ENCODE peak calls at places on chromosome 19, in nine cellular contexts. V is upper lobe of right lung, J is adrenal gland, R is pancreas, I is heart left ventricle, Z is neural progenitor cell, S is astrocyte, X is transverse colon, H is Peyer's patch. P is an unnamed sample.

GRCh38 chr19:55353803-55354697 is 469 bp downstream of the COX6B2 start:
- DNase-seq in R (peak; percentile 64), I (no peak), V (peak; percentile 86), H (peak; percentile 81), Z (peak; percentile 84), J (peak; percentile 64), S (no peak), X (peak; percentile 86), P (peak; percentile 80)

GRCh38 chr19:21117041-21117907 is 24.6 kb upstream of the ZNF431 start:
- DNase-seq in I (no peak), Z (no peak), X (no peak), V (no peak), J (no peak), S (peak; percentile 77), H (no peak), R (no peak), P (no peak)

GRCh38 chr19:14113762-14114414 is 3.7 kb downstream of the PRKACA start:
- DNase-seq in H (no peak), S (no peak), J (peak; percentile 61), V (peak; percentile 76), I (no peak), Z (no peak), X (peak; percentile 61), R (peak; percentile 35), P (peak; percentile 65)

GRCh38 chr19:29966594-29967249 is 24.7 kb downstream of the URI1 start:
- DNase-seq in S (peak; percentile 6), V (no peak), X (no peak), J (no peak), R (no peak), I (no peak), H (no peak), Z (no peak), P (no peak)

GRCh38 chr19:53511933-53512374 is 26.0 kb upstream of the ZNF331 start:
- DNase-seq in J (peak; percentile 49), X (peak; percentile 53), Z (peak; percentile 84), H (no peak), I (peak; percentile 32), V (peak; percentile 71), R (peak; percentile 37), S (peak; percentile 34), P (peak; percentile 72)

GRCh38 chr19:5354403-5354802 is 13.8 kb upstream of the PTPRS start:
- DNase-seq in I (no peak), J (no peak), S (no peak), V (no peak), X (no peak), R (no peak), Z (peak; percentile 39), H (no peak), P (no peak)

GRCh38 chr19:37699057-37699456 is 20.5 kb downstream of the ZNF607 start:
- DNase-seq in I (no peak), R (no peak), H (no peak), S (peak; percentile 20), Z (no peak), V (no peak), J (no peak), X (no peak), P (no peak)

GRCh38 chr19:17475541-17476115 is 5.3 kb downstream of the SLC27A1 start:
- DNase-seq in V (no peak), J (no peak), H (no peak), X (peak; percentile 31), R (peak; percentile 74), I (peak; percentile 51), S (peak; percentile 61), Z (no peak), P (peak; percentile 64)

GRCh38 chr19:21322528-21322927 is 6.7 kb downstream of the ZNF708 start:
- DNase-seq in S (peak; percentile 66), H (no peak), Z (no peak), I (peak; percentile 30), V (no peak), J (no peak), R (peak; percentile 17), X (no peak), P (no peak)

GRCh38 chr19:31911577-31911976 is 433.8 kb upstream of the ZNF507 start:
- DNase-seq in V (no peak), I (no peak), S (no peak), R (no peak), Z (no peak), X (no peak), H (no peak), J (no peak), P (no peak)

GRCh38 chr19:3035542-3036118 is 6.5 kb upstream of the TLE2 start:
- DNase-seq in R (peak; percentile 99), Z (peak; percentile 99), J (peak; percentile 99), I (peak; percentile 100), H (peak; percentile 92), X (peak; percentile 98), V (peak; percentile 98), S (peak; percentile 98), P (peak; percentile 97)

GRCh38 chr19:3033595-3034193 is 4.6 kb upstream of the TLE2 start:
- DNase-seq in Z (no peak), X (no peak), V (no peak), I (no peak), S (no peak), H (peak; percentile 38), R (no peak), J (no peak), P (no peak)

GRCh38 chr19:3034194-3034844 is 5.2 kb upstream of the TLE2 start:
- DNase-seq in I (no peak), Z (peak; percentile 20), S (peak; percentile 25), H (peak; percentile 42), V (no peak), X (no peak), R (no peak), J (no peak), P (no peak)

GRCh38 chr19:3036119-3036794 is 7.2 kb upstream of the TLE2 start:
- DNase-seq in S (peak; percentile 79), J (peak; percentile 95), I (peak; percentile 96), R (peak; percentile 97), H (peak; percentile 94), X (peak; percentile 96), V (peak; percentile 95), Z (peak; percentile 99), P (peak; percentile 93)

GRCh38 chr19:3034845-3035541 is 5.9 kb upstream of the TLE2 start:
- DNase-seq in X (peak; percentile 64), I (peak; percentile 45), H (peak; percentile 66), R (peak; percentile 44), S (peak; percentile 36), V (no peak), Z (peak; percentile 62), J (peak; percentile 45), P (peak; percentile 60)
- H3K27ac ChIP-seq in X (peak overlapping the region; percentile 92), I (peak overlapping the region; percentile 95), H (peak overlapping the region; percentile 90), R (peak overlapping the region; percentile 72), S (peak overlapping the region; percentile 28), V (peak overlapping the region; percentile 89), Z (no peak overlapping the region), J (peak overlapping the region; percentile 66), P (peak overlapping the region; percentile 90)

GRCh38 chr19:1220452-1221037 is 15.0 kb downstream of the STK11 start:
- DNase-seq in S (no peak), X (no peak), I (no peak), J (no peak), R (no peak), V (no peak), Z (no peak), H (no peak), P (no peak)

GRCh38 chr19:1218751-1219567 is 13.4 kb downstream of the STK11 start:
- DNase-seq in Z (no peak), R (no peak), I (peak; percentile 9), H (no peak), J (no peak), X (no peak), V (no peak), S (no peak), P (no peak)

GRCh38 chr19:1221141-1221903 is 15.7 kb downstream of the STK11 start:
- DNase-seq in H (peak; percentile 71), V (no peak), Z (peak; percentile 75), J (peak; percentile 86), S (no peak), X (no peak), I (peak; percentile 73), R (peak; percentile 71), P (no peak)

GRCh38 chr19:1221904-1222255 is 15.9 kb downstream of the CBARP start:
- DNase-seq in J (no peak), X (no peak), I (no peak), S (no peak), Z (no peak), V (no peak), H (no peak), R (no peak), P (no peak)

GRCh38 chr19:1219786-1220451 is 14.3 kb downstream of the STK11 start:
- DNase-seq in R (no peak), I (no peak), Z (no peak), V (no peak), S (no peak), X (no peak), H (no peak), J (no peak), P (no peak)
- H3K4me1 ChIP-seq in R (peaks cover 11% of the 10 kb centered on the region), I (peaks cover 37% of the 10 kb centered on the region), Z (no peaks in the 10 kb centered on the region), V (peaks cover 20% of the 10 kb centered on the region), S (peaks cover 21% of the 10 kb centered on the region), X (peaks cover 19% of the 10 kb centered on the region), H (no peaks in the 10 kb centered on the region), J (peaks cover 64% of the 10 kb centered on the region), P (peaks cover 26% of the 10 kb centered on the region)

DNA sequence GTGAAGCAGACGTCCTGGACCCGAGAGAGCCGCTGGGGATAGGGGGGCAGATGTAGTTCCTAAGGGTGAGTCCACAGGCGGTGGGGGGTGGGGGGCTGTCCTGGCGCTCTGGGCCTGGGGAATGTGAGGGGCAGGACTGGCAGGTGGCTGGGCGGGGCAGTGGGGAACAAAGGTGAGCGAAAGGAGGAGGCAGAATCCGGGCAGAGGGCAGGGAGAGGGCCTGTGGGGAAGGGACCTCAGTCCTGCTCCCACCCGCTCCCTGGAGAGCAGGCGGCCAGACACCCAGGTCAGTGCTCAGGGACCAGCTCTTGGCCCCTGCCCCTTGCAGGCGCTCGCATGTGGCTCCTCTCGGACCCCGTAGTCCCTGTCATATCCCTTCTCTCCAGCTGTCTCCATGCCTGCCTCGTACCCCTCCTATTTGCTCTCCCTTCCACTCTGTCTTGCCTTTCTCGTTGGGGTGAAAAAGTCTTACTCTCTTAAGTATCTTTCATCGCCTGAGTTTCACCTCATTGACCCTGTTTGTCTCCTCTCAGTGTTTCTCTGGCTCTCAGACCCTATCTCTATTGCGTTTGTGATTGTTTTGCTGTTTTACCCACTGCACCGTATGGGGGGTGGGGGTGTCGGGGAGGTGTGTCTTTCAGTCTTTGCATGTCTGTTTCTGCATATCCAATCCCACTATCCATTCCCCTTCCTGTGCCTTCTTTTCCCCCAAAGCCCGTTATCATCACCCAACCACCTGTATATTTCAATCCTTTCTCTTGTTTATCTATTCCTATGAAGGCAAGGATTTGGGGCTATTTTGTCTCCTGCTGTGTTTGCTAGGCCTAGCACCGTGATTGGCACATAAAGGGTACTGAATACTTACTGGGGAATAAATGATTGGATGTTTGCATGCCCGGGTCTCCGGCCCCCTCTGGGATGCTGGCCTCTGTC is 5.8 kb downstream of the SPHK2 start:
- DNase-seq in H (peak; percentile 89), Z (peak; percentile 59), V (no peak), J (no peak), X (peak; percentile 79), S (no peak), R (no peak), I (no peak), P (peak; percentile 49)
- H3K27ac ChIP-seq in H (peak overlapping the region; percentile 88), Z (no peak overlapping the region), V (peak overlapping the region; percentile 80), J (peak overlapping the region; percentile 58), X (peak overlapping the region; percentile 92), S (no peak overlapping the region), R (no peak overlapping the region), I (no peak overlapping the region), P (peak overlapping the region; percentile 70)

DNA sequence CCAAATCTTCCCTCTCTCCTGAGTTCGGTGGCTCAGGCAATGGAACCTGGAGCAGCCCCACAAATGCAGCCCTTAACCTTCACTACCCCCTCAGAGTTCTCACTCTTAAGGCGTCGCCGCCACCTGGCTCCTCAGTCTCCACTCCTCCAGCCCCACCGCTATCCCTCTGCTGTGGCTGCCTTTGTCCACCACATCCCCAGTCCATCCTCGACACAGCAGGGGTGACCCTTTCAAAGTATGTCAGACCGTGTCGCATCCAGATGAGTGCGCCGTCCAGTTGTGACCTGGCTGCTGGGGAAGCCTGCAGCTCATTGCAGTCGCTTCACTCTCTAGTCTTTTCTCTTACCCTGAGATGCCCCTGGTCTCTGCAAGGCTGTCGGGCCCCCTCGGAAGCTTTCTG is 1.0 kb downstream of the SPPL2B start:
- DNase-seq in S (no peak), H (peak; percentile 64), J (no peak), I (no peak), V (no peak), Z (peak; percentile 93), R (no peak), X (no peak), P (no peak)
- H3K4me1 ChIP-seq in S (peaks cover 15% of the 10 kb centered on the region), H (no peaks in the 10 kb centered on the region), J (peaks cover 27% of the 10 kb centered on the region), I (peaks cover 25% of the 10 kb centered on the region), V (peaks cover 31% of the 10 kb centered on the region), Z (peaks cover 29% of the 10 kb centered on the region), R (peaks cover 35% of the 10 kb centered on the region), X (peaks cover 47% of the 10 kb centered on the region), P (peaks cover 53% of the 10 kb centered on the region)

P was measured in lower lobe of right lung.